ENCODE peak calls at places on chromosomes 7 and 10, in nine cellular contexts. M is coronary artery, W is esophagus squamous epithelium, A is ascending aorta, U is NB4, T is fibroblast of pulmonary artery, H is GM20000, X is fibroblast of the aortic adventitia, F is fibroblast of villous mesenchyme. Y is an unnamed sample.

GRCh38 chr10:77887631-77888355 is 38.8 kb downstream of the DLG5 start:
- DNase-seq in M (no peak), W (no peak), A (no peak), U (no peak), T (no peak), H (no peak), X (peak), F (no peak), Y (no peak)

GRCh38 chr10:77164616-77165311 is 472.8 kb downstream of the KCNMA1 start:
- DNase-seq in M (no peak), W (no peak), A (no peak), U (no peak), T (peak), H (no peak), X (peak), F (no peak), Y (no peak)

GRCh38 chr7:146002431-146003078 is 114.0 kb upstream of the CNTNAP2 start:
- DNase-seq in M (no peak), W (no peak), A (no peak), U (no peak), T (peak), H (no peak), X (no peak), F (no peak), Y (no peak)

GRCh38 chr7:149718730-149719049 is 54.7 kb downstream of the ZNF467 start:
- DNase-seq in M (no peak), W (no peak), A (no peak), U (no peak), T (no peak), H (no peak), X (no peak), F (no peak), Y (peak)

GRCh38 chr10:31101123-31101522 is 69.5 kb upstream of the ZNF438 start:
- DNase-seq in M (no peak), W (no peak), A (peak), U (peak), T (peak), H (peak), X (peak), F (peak), Y (no peak)

GRCh38 chr7:149825567-149826343 is 12.4 kb upstream of the ZNF862 start:
- DNase-seq in M (no peak), W (no peak), A (no peak), U (no peak), T (no peak), H (no peak), X (no peak), F (no peak), Y (no peak)

GRCh38 chr10:127983701-127984100 is 76.8 kb downstream of the PTPRE start:
- DNase-seq in M (no peak), W (no peak), A (no peak), U (no peak), T (no peak), H (no peak), X (no peak), F (no peak), Y (no peak)

GRCh38 chr7:127187740-127188139 is 65.0 kb downstream of the GRM8 start:
- DNase-seq in M (no peak), W (no peak), A (no peak), U (no peak), T (no peak), H (no peak), X (no peak), F (no peak), Y (no peak)

GRCh38 chr10:60578217-60578616 is 188.5 kb upstream of the ANK3 start:
- DNase-seq in M (no peak), W (no peak), A (no peak), U (no peak), T (no peak), H (no peak), X (no peak), F (no peak), Y (no peak)

GRCh38 chr7:136911362-136911761 is 42.9 kb downstream of the CHRM2 start:
- DNase-seq in M (no peak), W (no peak), A (no peak), U (peak), T (no peak), H (no peak), X (no peak), F (no peak), Y (no peak)

GRCh38 chr7:55177068-55177530 is 158.3 kb downstream of the EGFR start:
- DNase-seq in M (no peak), W (no peak), A (no peak), U (no peak), T (no peak), H (no peak), X (no peak), F (peak), Y (peak)

GRCh38 chr10:114801411-114801813 is 20.2 kb upstream of the FHIP2A start:
- DNase-seq in M (no peak), W (no peak), A (no peak), U (no peak), T (no peak), H (peak), X (no peak), F (peak), Y (no peak)

GRCh38 chr7:77626515-77627306 is 69.5 kb upstream of the RSBN1L start:
- DNase-seq in M (no peak), W (no peak), A (no peak), U (no peak), T (no peak), H (no peak), X (peak), F (no peak), Y (no peak)

GRCh38 chr10:3874988-3875841 is 90.2 kb upstream of the KLF6 start:
- DNase-seq in M (no peak), W (no peak), A (no peak), U (no peak), T (no peak), H (peak), X (no peak), F (no peak), Y (no peak)

GRCh38 chr7:12436896-12437535 is 33.4 kb upstream of the VWDE start:
- DNase-seq in M (no peak), W (no peak), A (no peak), U (peak), T (peak), H (no peak), X (no peak), F (no peak), Y (no peak)

GRCh38 chr10:122375761-122376160 is 1.3 kb downstream of the PLEKHA1 start:
- DNase-seq in M (no peak), W (no peak), A (no peak), U (no peak), T (no peak), H (peak), X (no peak), F (no peak), Y (no peak)

GRCh38 chr10:119750391-119751230 is 24.8 kb downstream of the INPP5F start:
- DNase-seq in M (no peak), W (peak), A (no peak), U (peak), T (peak), H (peak), X (peak), F (peak), Y (peak)

GRCh38 chr10:132043861-132044695 is 21.7 kb upstream of the JAKMIP3 start:
- DNase-seq in M (no peak), W (no peak), A (no peak), U (no peak), T (no peak), H (no peak), X (no peak), F (no peak), Y (no peak)

GRCh38 chr10:43965918-43966570 is 317.4 kb upstream of the ZNF32 start:
- DNase-seq in M (peak), W (no peak), A (no peak), U (no peak), T (no peak), H (no peak), X (no peak), F (no peak), Y (peak)

GRCh38 chr10:70890917-70891431 is 2.6 kb upstream of the PCBD1 start:
- DNase-seq in M (no peak), W (no peak), A (no peak), U (no peak), T (peak), H (no peak), X (peak), F (peak), Y (no peak)

GRCh38 chr7:138802706-138803105 is 4.7 kb upstream of the ATP6V0A4 start:
- DNase-seq in M (no peak), W (no peak), A (no peak), U (no peak), T (no peak), H (no peak), X (no peak), F (no peak), Y (no peak)

GRCh38 chr10:74234569-74234968 is 83.5 kb downstream of the ADK start:
- DNase-seq in M (no peak), W (no peak), A (no peak), U (no peak), T (no peak), H (peak), X (peak), F (peak), Y (no peak)
- TF ChIP-seq CTCF in M (no peak), W (peak), A (no peak), U (no peak), T (peak), H (no peak), X (peak), F (peak), Y (peak)

DNA sequence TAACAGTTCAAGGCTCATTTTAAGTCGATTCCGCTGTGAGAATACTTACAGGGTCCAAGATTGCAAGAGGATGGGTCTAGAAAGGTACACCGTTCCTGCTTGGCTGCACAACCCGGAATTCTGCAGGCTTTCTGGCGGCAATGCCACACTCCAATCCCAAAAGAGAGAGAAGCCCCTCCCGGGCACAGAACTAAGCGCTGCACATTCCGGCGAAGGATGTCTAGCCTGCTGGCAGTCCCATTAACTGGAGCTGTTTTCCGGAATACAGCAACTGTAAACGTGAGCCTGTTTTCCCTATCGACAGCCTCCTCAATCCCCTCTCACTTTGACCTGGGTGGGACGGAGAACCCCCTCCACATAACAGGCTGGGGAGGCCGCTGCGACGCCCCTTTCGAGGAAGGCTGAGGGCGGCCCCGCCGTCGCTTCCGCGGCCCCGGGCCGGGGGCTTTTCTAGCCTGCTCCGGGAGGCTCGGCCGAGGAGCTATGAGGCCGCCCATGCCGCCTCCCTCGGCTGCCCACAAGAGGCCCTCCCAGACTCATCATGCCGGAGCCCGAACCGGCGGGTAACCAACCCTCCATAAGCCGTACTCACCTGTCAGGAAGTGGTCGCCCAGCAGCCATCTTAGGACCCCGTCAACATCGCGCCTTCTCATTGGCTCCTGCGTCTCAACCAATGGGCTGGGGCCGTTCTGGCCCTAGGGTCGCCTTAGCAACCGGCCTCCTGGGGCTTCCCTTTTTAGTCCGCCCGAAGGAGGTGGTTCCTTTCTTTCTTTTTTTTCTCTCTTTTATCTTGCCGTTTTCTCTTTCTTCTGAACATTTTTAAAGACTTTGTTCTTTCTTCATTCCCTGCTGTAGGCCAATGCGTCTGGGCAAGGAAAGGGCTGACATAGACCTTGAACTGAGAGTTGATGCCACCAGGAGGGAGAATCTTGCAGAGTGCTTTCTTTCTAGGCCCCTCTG is at the start of gene FAM204A:
- DNase-seq in M (peak), W (peak), A (peak), U (peak), T (peak), H (peak), X (peak), F (peak), Y (peak)
- TF ChIP-seq CTCF in M (no peak), W (no peak), A (no peak), U (no peak), T (no peak), H (no peak), X (no peak), F (no peak), Y (no peak)

DNA sequence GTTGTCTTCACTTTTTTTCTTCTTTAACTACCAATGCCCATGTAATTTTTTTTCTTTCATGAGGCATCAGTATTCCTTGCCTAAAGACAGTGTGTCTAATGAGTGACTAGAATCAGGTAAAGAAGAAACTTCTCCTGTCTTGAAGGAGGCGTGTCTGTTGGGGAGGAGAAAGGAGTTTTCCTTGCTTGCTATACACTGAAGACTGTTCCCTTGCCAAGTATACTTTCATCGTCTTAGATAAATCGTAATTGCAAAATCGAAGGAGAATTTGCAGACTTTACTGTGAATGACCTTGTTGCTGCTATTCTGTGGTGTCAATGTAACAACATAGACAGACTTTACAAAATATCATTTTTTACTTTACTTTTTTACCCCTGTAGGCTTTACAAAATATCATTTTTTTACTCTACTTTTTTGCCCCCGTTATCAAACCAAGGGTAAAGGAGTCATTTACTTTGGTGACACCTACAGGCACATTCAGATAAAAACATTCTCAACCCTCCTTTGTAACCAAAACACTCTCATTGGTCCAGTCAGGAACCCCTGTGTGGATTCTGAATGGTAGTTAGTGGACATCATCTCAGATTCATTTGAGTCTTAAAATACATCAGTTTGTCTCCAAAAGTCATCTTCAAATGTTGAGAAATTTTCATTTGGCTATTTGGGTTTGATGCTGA is 232.4 kb downstream of the AHR start:
- DNase-seq in M (no peak), W (no peak), A (no peak), U (peak), T (peak), H (peak), X (peak), F (peak), Y (no peak)
- TF ChIP-seq CTCF in M (no peak), W (no peak), A (no peak), U (peak), T (peak), H (no peak), X (peak), F (peak), Y (peak)

GRCh38 chr7:105905209-105905910 is 29.0 kb upstream of the ATXN7L1 start:
- DNase-seq in M (no peak), W (no peak), A (no peak), U (no peak), T (no peak), H (no peak), X (no peak), F (no peak), Y (no peak)
- TF ChIP-seq CTCF in M (no peak), W (no peak), A (no peak), U (no peak), T (no peak), H (no peak), X (no peak), F (no peak), Y (no peak)

GRCh38 chr7:155202106-155202871 is 95.4 kb upstream of the INSIG1 start:
- DNase-seq in M (peak), W (no peak), A (no peak), U (peak), T (no peak), H (no peak), X (no peak), F (no peak), Y (no peak)

GRCh38 chr7:155201325-155202087 is 96.2 kb upstream of the INSIG1 start:
- DNase-seq in M (peak), W (no peak), A (no peak), U (no peak), T (no peak), H (no peak), X (no peak), F (no peak), Y (no peak)

GRCh38 chr7:155198206-155198892 is 99.3 kb upstream of the INSIG1 start:
- DNase-seq in M (peak), W (no peak), A (no peak), U (no peak), T (no peak), H (no peak), X (no peak), F (no peak), Y (peak)

GRCh38 chr7:155195939-155196523 is 101.6 kb upstream of the INSIG1 start:
- DNase-seq in M (no peak), W (no peak), A (no peak), U (no peak), T (no peak), H (no peak), X (no peak), F (no peak), Y (no peak)

GRCh38 chr7:155198901-155199845 is 98.5 kb upstream of the INSIG1 start:
- DNase-seq in M (peak), W (no peak), A (no peak), U (no peak), T (peak), H (peak), X (peak), F (peak), Y (no peak)
- TF ChIP-seq CTCF in M (no peak), W (no peak), A (no peak), U (no peak), T (no peak), H (no peak), X (no peak), F (no peak), Y (no peak)